ENCODE peak calls at places on chromosomes 13 and 19, in nine cellular contexts. T, P, I, S, R, A, B, F and Y are unnamed samples.

GRCh38 chr13:20221772-20222171 is 10.3 kb downstream of the GJB6 start:
- DNase-seq in T (no peak), P (no peak), I (no peak), S (no peak), R (no peak), A (no peak), B (no peak), F (no peak), Y (no peak)

GRCh38 chr13:20566424-20566916 is 487 bp upstream of the IFT88 start:
- DNase-seq in T (no peak), P (peak), I (no peak), S (peak), R (peak), A (peak), B (no peak), F (no peak), Y (no peak)

GRCh38 chr13:38223093-38223492 is 126.6 kb upstream of the UFM1 start:
- DNase-seq in T (no peak), P (no peak), I (no peak), S (no peak), R (no peak), A (peak), B (peak), F (peak), Y (no peak)

GRCh38 chr19:3344608-3345598 is 21.5 kb upstream of the NFIC start:
- DNase-seq in T (no peak), P (no peak), I (no peak), S (no peak), R (no peak), A (no peak), B (no peak), F (no peak), Y (no peak)

GRCh38 chr13:110685305-110685704 is 20.6 kb downstream of the CARS2 start:
- DNase-seq in T (no peak), P (no peak), I (no peak), S (no peak), R (no peak), A (peak), B (no peak), F (no peak), Y (no peak)

GRCh38 chr13:23504188-23504587 is 66.0 kb upstream of the TNFRSF19 start:
- DNase-seq in T (no peak), P (no peak), I (no peak), S (no peak), R (no peak), A (no peak), B (no peak), F (no peak), Y (no peak)

GRCh38 chr13:21670006-21670882 is 629 bp upstream of the FGF9 start:
- DNase-seq in T (peak), P (peak), I (peak), S (peak), R (no peak), A (peak), B (peak), F (peak), Y (peak)

GRCh38 chr19:53881482-53882390 is at the start of gene PRKCG:
- DNase-seq in T (peak), P (peak), I (peak), S (peak), R (peak), A (peak), B (peak), F (peak), Y (peak)

GRCh38 chr13:43379738-43380137 is 356.4 kb downstream of the DNAJC15 start:
- DNase-seq in T (no peak), P (no peak), I (no peak), S (no peak), R (no peak), A (no peak), B (no peak), F (no peak), Y (no peak)

GRCh38 chr19:35704218-35704617 is at the start of gene ZBTB32:
- DNase-seq in T (no peak), P (no peak), I (no peak), S (peak), R (no peak), A (no peak), B (peak), F (peak), Y (no peak)